ENCODE peak calls at places on chromosomes 1 and 21, in nine cellular contexts. H is WTC11, U is spleen, P is BE2C, M is ovary, A is Peyer's patch, B is mammary epithelial cell, V is hepatocyte, F is choroid plexus epithelial cell. O is an unnamed sample.

GRCh38 chr21:26412831-26413329 is 160.2 kb downstream of the CYYR1 start:
- DNase-seq in H (no peak), U (no peak), P (no peak), M (no peak), A (no peak), B (no peak), V (no peak), F (no peak), O (no peak)

GRCh38 chr1:18288609-18289219 is 181.1 kb downstream of the IGSF21 start:
- DNase-seq in H (no peak), U (no peak), P (peak), M (no peak), A (no peak), B (no peak), V (peak), F (no peak), O (no peak)

GRCh38 chr1:200707116-200707515 is 31.6 kb upstream of the CAMSAP2 start:
- DNase-seq in H (no peak), U (no peak), P (no peak), M (no peak), A (no peak), B (no peak), V (no peak), F (no peak), O (no peak)

GRCh38 chr1:156503672-156504055 is 3.1 kb upstream of the MEF2D start:
- DNase-seq in H (no peak), U (no peak), P (no peak), M (no peak), A (no peak), B (no peak), V (no peak), F (no peak), O (no peak)

GRCh38 chr1:186617860-186618780 is 62.1 kb downstream of the PTGS2 start:
- DNase-seq in H (no peak), U (peak), P (no peak), M (no peak), A (no peak), B (peak), V (no peak), F (peak), O (no peak)

GRCh38 chr1:239361403-239361802 is 25.0 kb upstream of the CHRM3 start:
- DNase-seq in H (no peak), U (no peak), P (no peak), M (no peak), A (no peak), B (peak), V (peak), F (peak), O (no peak)

GRCh38 chr21:34693192-34693810 is 24.5 kb downstream of the CLIC6 start:
- DNase-seq in H (peak), U (no peak), P (peak), M (no peak), A (peak), B (peak), V (peak), F (peak), O (no peak)

GRCh38 chr1:77594366-77595112 is 87.9 kb downstream of the ZZZ3 start:
- DNase-seq in H (no peak), U (no peak), P (no peak), M (no peak), A (no peak), B (no peak), V (no peak), F (no peak), O (no peak)

GRCh38 chr1:27001570-27002360 is 8.3 kb downstream of the TRNP1 start:
- DNase-seq in H (no peak), U (peak), P (no peak), M (no peak), A (peak), B (peak), V (peak), F (no peak), O (no peak)

GRCh38 chr1:207805841-207806421 is 54.1 kb downstream of the CD46 start:
- DNase-seq in H (no peak), U (no peak), P (peak), M (peak), A (no peak), B (peak), V (peak), F (peak), O (no peak)

GRCh38 chr1:56540467-56540866 is 38.9 kb downstream of the PLPP3 start:
- DNase-seq in H (no peak), U (no peak), P (no peak), M (no peak), A (no peak), B (no peak), V (no peak), F (no peak), O (no peak)

GRCh38 chr1:53265581-53265980 is 27.3 kb upstream of the MAGOH start:
- DNase-seq in H (no peak), U (peak), P (no peak), M (no peak), A (no peak), B (no peak), V (no peak), F (no peak), O (no peak)

GRCh38 chr1:10710489-10710888 is 86.0 kb downstream of the CASZ1 start:
- DNase-seq in H (no peak), U (no peak), P (no peak), M (no peak), A (no peak), B (no peak), V (no peak), F (no peak), O (no peak)

GRCh38 chr1:213568929-213569815 is 418.6 kb upstream of the PROX1 start:
- DNase-seq in H (no peak), U (no peak), P (no peak), M (no peak), A (no peak), B (no peak), V (no peak), F (no peak), O (no peak)

GRCh38 chr1:61173118-61173517 is 90.8 kb downstream of the NFIA start:
- DNase-seq in H (no peak), U (no peak), P (no peak), M (no peak), A (no peak), B (no peak), V (no peak), F (no peak), O (no peak)

GRCh38 chr21:38478782-38479181 is 19.5 kb downstream of the ERG start:
- DNase-seq in H (no peak), U (no peak), P (no peak), M (no peak), A (no peak), B (peak), V (no peak), F (peak), O (no peak)

GRCh38 chr21:45213392-45213791 is 74.3 kb downstream of the POFUT2 start:
- DNase-seq in H (no peak), U (no peak), P (no peak), M (no peak), A (no peak), B (no peak), V (no peak), F (no peak), O (no peak)

GRCh38 chr1:177884499-177885021 is 85.3 kb downstream of the SEC16B start:
- DNase-seq in H (no peak), U (no peak), P (no peak), M (no peak), A (no peak), B (no peak), V (no peak), F (no peak), O (no peak)

GRCh38 chr1:219927956-219928790 is at the start of gene SLC30A10:
- DNase-seq in H (peak), U (no peak), P (peak), M (peak), A (no peak), B (peak), V (peak), F (no peak), O (no peak)

GRCh38 chr1:12604114-12604874 is 13.7 kb downstream of the DHRS3 start:
- DNase-seq in H (no peak), U (no peak), P (peak), M (peak), A (peak), B (peak), V (peak), F (peak), O (peak)

GRCh38 chr1:63731117-63732043 is 42.4 kb upstream of the ROR1 start:
- DNase-seq in H (no peak), U (no peak), P (no peak), M (no peak), A (no peak), B (peak), V (peak), F (peak), O (no peak)

GRCh38 chr1:207823880-207824566 is 72.2 kb downstream of the CD46 start:
- DNase-seq in H (peak), U (peak), P (peak), M (peak), A (peak), B (peak), V (peak), F (peak), O (peak)

GRCh38 chr1:89604414-89604735 is 28.5 kb upstream of the LRRC8C start:
- DNase-seq in H (no peak), U (no peak), P (no peak), M (no peak), A (no peak), B (peak), V (no peak), F (no peak), O (no peak)

GRCh38 chr1:2413495-2414296 is 1.3 kb upstream of the PEX10 start:
- DNase-seq in H (peak), U (peak), P (peak), M (no peak), A (peak), B (no peak), V (no peak), F (no peak), O (no peak)

GRCh38 chr1:32031578-32032286 is 18.1 kb downstream of the KHDRBS1 start:
- DNase-seq in H (no peak), U (no peak), P (no peak), M (no peak), A (no peak), B (no peak), V (peak), F (peak), O (no peak)

GRCh38 chr1:4600615-4601460 is 53.6 kb upstream of the AJAP1 start:
- DNase-seq in H (no peak), U (peak), P (no peak), M (no peak), A (no peak), B (no peak), V (no peak), F (no peak), O (no peak)

GRCh38 chr21:32844653-32845443 is 73.3 kb upstream of the PAXBP1 start:
- DNase-seq in H (no peak), U (no peak), P (no peak), M (no peak), A (no peak), B (peak), V (peak), F (peak), O (no peak)

GRCh38 chr1:97377432-97378034 is 543.3 kb downstream of the DPYD start:
- DNase-seq in H (no peak), U (no peak), P (no peak), M (no peak), A (no peak), B (no peak), V (no peak), F (peak), O (no peak)

GRCh38 chr21:27244356-27244755 is 277.5 kb upstream of the ADAMTS5 start:
- DNase-seq in H (no peak), U (no peak), P (no peak), M (no peak), A (no peak), B (no peak), V (no peak), F (peak), O (no peak)

GRCh38 chr21:21731626-21732025 is 733.4 kb downstream of the NCAM2 start:
- DNase-seq in H (no peak), U (no peak), P (no peak), M (no peak), A (no peak), B (no peak), V (no peak), F (no peak), O (no peak)

GRCh38 chr1:169250022-169250421 is 117.6 kb downstream of the NME7 start:
- DNase-seq in H (no peak), U (no peak), P (no peak), M (no peak), A (no peak), B (peak), V (no peak), F (peak), O (no peak)

GRCh38 chr1:183214021-183214970 is 28.2 kb downstream of the LAMC2 start:
- DNase-seq in H (no peak), U (no peak), P (no peak), M (no peak), A (no peak), B (no peak), V (no peak), F (no peak), O (no peak)

DNA sequence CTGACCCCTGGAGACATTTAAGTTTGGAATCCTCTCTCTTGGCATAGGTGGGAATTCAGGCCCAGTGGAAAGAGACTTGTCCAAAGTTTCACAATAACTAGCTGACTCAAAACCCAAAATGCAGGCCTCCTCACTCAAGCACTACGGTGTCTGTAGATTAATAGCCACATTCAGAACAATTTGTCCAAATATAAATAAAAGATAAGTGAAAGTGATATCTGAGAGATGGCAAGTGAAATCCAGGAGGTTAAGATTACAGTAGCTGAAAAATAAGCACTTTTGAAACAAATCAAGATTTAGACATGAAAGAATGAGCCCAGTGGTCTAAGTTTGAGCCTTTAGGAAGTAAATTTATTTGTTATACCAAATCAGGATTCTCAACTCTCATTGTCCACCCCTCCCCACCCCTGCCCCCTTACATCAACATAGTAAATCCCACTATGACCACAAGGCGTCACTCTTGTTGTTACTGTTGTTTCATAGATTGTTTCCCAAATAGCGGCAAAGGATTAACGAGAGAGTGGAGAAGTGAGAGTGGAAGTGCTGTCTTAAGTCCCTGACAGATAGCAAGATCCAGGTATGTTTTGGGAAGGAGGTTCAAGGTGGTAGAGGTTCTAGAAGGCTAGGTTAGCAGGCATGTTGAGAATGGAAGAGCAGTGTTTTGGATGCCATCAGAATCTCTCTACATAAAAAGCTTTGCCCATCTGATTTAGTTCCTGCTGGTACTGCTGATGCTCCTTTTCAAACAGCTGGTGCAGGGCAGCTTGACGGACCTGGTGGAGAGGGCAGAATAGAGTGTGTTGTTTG is 7.1 kb upstream of the TPM3 start:
- DNase-seq in H (peak), U (no peak), P (peak), M (no peak), A (peak), B (peak), V (peak), F (peak), O (no peak)
- TF ChIP-seq CTCF in H (peak), U (peak), P (peak), M (peak), A (no peak), B (peak), V (peak), F (peak), O (peak)

GRCh38 chr1:72845342-72845741 is 563.0 kb upstream of the NEGR1 start:
- DNase-seq in H (peak), U (no peak), P (no peak), M (no peak), A (no peak), B (peak), V (peak), F (peak), O (no peak)
- TF ChIP-seq CTCF in H (peak), U (no peak), P (peak), M (no peak), A (no peak), B (no peak), V (peak), F (peak), O (no peak)

GRCh38 chr21:36756527-36756926 is 57.6 kb downstream of the SIM2 start:
- DNase-seq in H (no peak), U (no peak), P (no peak), M (no peak), A (no peak), B (no peak), V (no peak), F (peak), O (no peak)

GRCh38 chr21:36759348-36760083 is 60.6 kb downstream of the SIM2 start:
- DNase-seq in H (no peak), U (no peak), P (no peak), M (no peak), A (no peak), B (no peak), V (no peak), F (no peak), O (no peak)

GRCh38 chr21:36753556-36753955 is 54.6 kb downstream of the SIM2 start:
- DNase-seq in H (no peak), U (no peak), P (no peak), M (no peak), A (no peak), B (peak), V (no peak), F (peak), O (no peak)

GRCh38 chr21:36754241-36754881 is 55.4 kb downstream of the SIM2 start:
- DNase-seq in H (no peak), U (no peak), P (no peak), M (no peak), A (no peak), B (no peak), V (no peak), F (peak), O (no peak)

DNA sequence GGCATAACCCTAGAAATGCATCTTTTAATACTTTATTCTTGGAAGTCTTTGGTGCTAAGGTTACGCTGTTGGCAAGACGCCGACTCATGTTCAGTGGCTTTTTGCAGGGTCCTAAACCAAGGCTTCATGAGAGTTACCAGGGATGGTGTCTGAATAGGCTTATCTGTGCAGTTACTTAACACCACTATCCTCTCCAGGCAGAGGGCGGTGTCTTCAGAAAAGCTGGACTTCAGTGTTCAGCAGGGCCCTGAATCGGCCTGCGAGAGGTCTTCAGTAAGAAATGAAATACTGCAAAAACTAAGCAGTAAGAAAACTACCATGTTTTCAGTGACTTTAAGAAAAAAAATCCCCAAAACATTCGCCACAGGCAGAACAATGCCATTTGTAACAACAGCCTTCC is 58.3 kb downstream of the SIM2 start:
- DNase-seq in H (no peak), U (no peak), P (no peak), M (no peak), A (no peak), B (no peak), V (peak), F (peak), O (no peak)
- TF ChIP-seq CTCF in H (no peak), U (no peak), P (no peak), M (no peak), A (no peak), B (no peak), V (peak), F (peak), O (no peak)

GRCh38 chr1:173255214-173255813 is 48.2 kb upstream of the TNFSF4 start:
- DNase-seq in H (peak), U (no peak), P (peak), M (no peak), A (no peak), B (peak), V (peak), F (peak), O (no peak)
- TF ChIP-seq CTCF in H (peak), U (peak), P (peak), M (no peak), A (peak), B (peak), V (peak), F (peak), O (peak)

DNA sequence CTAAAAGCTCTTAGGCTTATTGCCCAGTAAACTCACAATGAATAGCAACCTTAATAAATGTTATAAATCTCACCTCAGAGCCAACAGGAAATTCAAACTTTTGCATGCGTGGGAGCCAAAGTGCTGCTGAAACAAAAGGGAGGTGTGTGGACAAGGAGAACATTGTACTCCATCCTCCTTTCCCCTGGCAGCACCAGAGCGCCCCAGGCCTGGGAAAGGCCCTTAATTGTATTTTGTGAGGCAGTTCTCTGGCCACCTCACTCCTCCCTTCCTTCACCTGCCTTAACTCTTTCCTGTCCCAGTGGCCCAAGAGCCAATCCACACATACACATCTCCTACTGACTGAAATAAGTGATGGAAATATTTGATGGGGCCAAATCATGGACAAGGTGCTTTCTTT is 648.5 kb downstream of the LMO4 start:
- DNase-seq in H (no peak), U (no peak), P (no peak), M (no peak), A (no peak), B (peak), V (no peak), F (no peak), O (no peak)
- TF ChIP-seq CTCF in H (no peak), U (no peak), P (no peak), M (no peak), A (no peak), B (no peak), V (no peak), F (no peak), O (no peak)

O was measured in natural killer cell.